ENCODE peak calls at places on chromosomes 1 and 21, in six cellular contexts. E is endothelial cell of umbilical vein, P is neural progenitor cell, W is fibroblast of lung, X is PC-9, M is GM23248. K is an unnamed sample.

GRCh38 chr1:167775178-167775577 is 53.4 kb downstream of the MPZL1 start:
- DNase-seq in E (peak; percentile 78), P (no peak), W (peak; percentile 68), X (no peak), M (peak; percentile 56), K (no peak)

GRCh38 chr1:214678386-214678785 is 75.4 kb downstream of the CENPF start:
- DNase-seq in E (peak; percentile 9), P (no peak), W (peak; percentile 44), X (no peak), M (no peak), K (peak; percentile 88)

GRCh38 chr1:171286032-171286705 is 27.8 kb upstream of the FMO4 start:
- DNase-seq in E (no peak), P (no peak), W (peak; percentile 36), X (no peak), M (peak; percentile 50), K (peak; percentile 55)

GRCh38 chr21:42677339-42678117 is 24.1 kb downstream of the PDE9A start:
- DNase-seq in E (peak; percentile 65), P (no peak), W (peak; percentile 90), X (peak; percentile 19), M (no peak), K (peak; percentile 62)

GRCh38 chr1:67060811-67061218 is 6.9 kb upstream of the SLC35D1 start:
- DNase-seq in E (peak; percentile 14), P (no peak), W (peak; percentile 99), X (peak; percentile 37), M (peak; percentile 97), K (peak; percentile 93)

GRCh38 chr1:116569776-116570357 is 959 bp downstream of the CD58 start:
- DNase-seq in E (no peak), P (peak; percentile 20), W (peak; percentile 37), X (peak; percentile 66), M (peak; percentile 21), K (peak; percentile 66)

GRCh38 chr1:53949023-53949611 is 3.0 kb downstream of the LRRC42 start:
- DNase-seq in E (peak; percentile 33), P (peak; percentile 77), W (peak; percentile 41), X (peak; percentile 22), M (peak; percentile 54), K (peak; percentile 72)

GRCh38 chr1:21707086-21707840 is 38.1 kb upstream of the RAP1GAP start:
- DNase-seq in E (peak; percentile 68), P (no peak), W (peak; percentile 45), X (no peak), M (no peak), K (no peak)

GRCh38 chr21:43800124-43800523 is 10.7 kb downstream of the RRP1 start:
- DNase-seq in E (no peak), P (no peak), W (no peak), X (no peak), M (no peak), K (no peak)

GRCh38 chr1:162882248-162882666 is 21.3 kb upstream of the CCDC190 start:
- DNase-seq in E (no peak), P (no peak), W (no peak), X (no peak), M (peak; percentile 36), K (no peak)

GRCh38 chr1:89112871-89113613 is 12.9 kb downstream of the GBP2 start:
- DNase-seq in E (no peak), P (no peak), W (no peak), X (no peak), M (no peak), K (no peak)

GRCh38 chr1:208188607-208189006 is 55.6 kb downstream of the PLXNA2 start:
- DNase-seq in E (no peak), P (no peak), W (no peak), X (no peak), M (no peak), K (no peak)

GRCh38 chr1:112957133-112957812 is 1.3 kb upstream of the SLC16A1 start:
- DNase-seq in E (peak; percentile 86), P (peak; percentile 12), W (peak; percentile 92), X (no peak), M (peak; percentile 94), K (peak; percentile 88)

GRCh38 chr21:38797470-38797869 is 8.3 kb upstream of the ETS2 start:
- DNase-seq in E (no peak), P (no peak), W (peak; percentile 21), X (peak; percentile 76), M (peak; percentile 37), K (peak; percentile 89)

GRCh38 chr1:89820423-89821321 is at the start of gene LRRC8D:
- DNase-seq in E (peak; percentile 85), P (peak; percentile 95), W (peak; percentile 79), X (peak; percentile 86), M (peak; percentile 88), K (peak; percentile 82)

GRCh38 chr1:44717196-44717595 is 13.8 kb downstream of the RNU5D-1 start:
- DNase-seq in E (no peak), P (no peak), W (no peak), X (no peak), M (peak; percentile 10), K (no peak)

GRCh38 chr1:56506951-56507437 is 72.4 kb downstream of the PLPP3 start:
- DNase-seq in E (peak; percentile 79), P (no peak), W (no peak), X (no peak), M (no peak), K (no peak)

GRCh38 chr1:245837741-245838140 is 669.3 kb downstream of the SMYD3 start:
- DNase-seq in E (peak; percentile 22), P (no peak), W (peak; percentile 77), X (no peak), M (peak; percentile 79), K (peak; percentile 49)

GRCh38 chr21:46634427-46634826 is 1.0 kb upstream of the PRMT2 start:
- DNase-seq in E (no peak), P (no peak), W (no peak), X (peak; percentile 1), M (no peak), K (peak; percentile 84)

GRCh38 chr21:38219049-38219628 is 37.7 kb upstream of the KCNJ15 start:
- DNase-seq in E (peak; percentile 87), P (peak; percentile 71), W (peak; percentile 68), X (peak; percentile 25), M (peak; percentile 82), K (peak; percentile 90)

GRCh38 chr1:19044975-19045831 is 88.7 kb upstream of the IFFO2 start:
- DNase-seq in E (no peak), P (no peak), W (peak; percentile 90), X (no peak), M (peak; percentile 41), K (no peak)

GRCh38 chr1:6446665-6447015 is 19.3 kb downstream of the TNFRSF25 start:
- DNase-seq in E (no peak), P (no peak), W (no peak), X (no peak), M (no peak), K (no peak)

GRCh38 chr1:6448749-6449631 is 17.0 kb downstream of the TNFRSF25 start:
- DNase-seq in E (peak; percentile 20), P (peak; percentile 89), W (peak; percentile 14), X (no peak), M (peak; percentile 51), K (peak; percentile 33)

GRCh38 chr1:6447016-6447817 is 18.8 kb downstream of the TNFRSF25 start:
- DNase-seq in E (no peak), P (peak; percentile 90), W (no peak), X (no peak), M (no peak), K (no peak)

GRCh38 chr1:6450005-6450450 is 15.9 kb downstream of the TNFRSF25 start:
- DNase-seq in E (no peak), P (no peak), W (no peak), X (no peak), M (no peak), K (no peak)

DNA sequence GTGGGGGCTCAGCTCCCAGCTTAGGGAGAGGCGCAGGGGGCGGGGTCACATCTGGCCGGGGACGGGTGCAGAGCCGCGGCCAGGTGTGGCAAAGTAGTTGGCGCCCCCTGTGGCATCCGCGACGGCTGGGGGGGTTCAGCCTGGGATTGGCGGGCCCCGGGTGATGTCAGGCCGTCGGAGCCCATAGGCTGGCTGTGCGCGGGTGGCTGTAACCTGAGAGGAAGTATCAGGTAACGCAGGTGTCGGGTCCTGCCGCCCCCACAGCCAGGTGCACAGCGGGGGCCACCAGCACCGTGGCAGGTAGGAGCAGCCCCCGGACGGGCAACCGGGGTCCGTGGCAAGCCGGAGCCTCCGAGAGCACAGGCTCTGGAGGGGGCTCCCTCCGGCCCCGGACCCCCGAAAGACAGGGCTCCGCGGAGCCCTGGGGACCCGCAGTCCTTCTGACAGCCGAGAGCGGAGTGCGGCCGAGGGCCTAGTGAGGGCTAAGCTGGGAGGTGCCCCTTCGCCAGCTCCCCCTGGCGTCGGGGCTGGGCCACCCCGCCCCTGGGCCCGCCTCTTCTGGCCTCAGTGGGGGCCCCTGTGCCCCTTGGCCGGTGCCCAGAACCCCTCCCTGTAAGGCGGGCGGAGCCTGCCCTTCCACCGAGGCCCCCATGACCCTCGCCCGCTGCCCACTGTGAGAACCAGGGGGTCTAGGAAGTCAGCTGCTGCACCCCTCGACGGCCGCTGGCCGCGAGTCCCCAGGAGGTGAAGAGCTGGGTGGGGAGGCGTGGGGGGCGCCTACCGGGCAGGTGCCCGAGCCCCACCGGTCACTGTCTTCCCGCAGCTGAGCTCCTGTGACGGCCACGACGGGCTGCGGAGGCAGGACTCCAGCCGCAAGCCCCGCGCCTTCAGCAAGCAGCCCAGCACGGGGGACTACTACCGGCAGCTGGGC is 17.9 kb downstream of the TNFRSF25 start:
- DNase-seq in E (no peak), P (peak; percentile 82), W (no peak), X (no peak), M (no peak), K (peak; percentile 49)
- TF ChIP-seq EZH2 in E (peak; percentile 68), P (no peak), W (peak; percentile 81), X (no peak), M (peak; percentile 76), K (peak; percentile 38)

DNA sequence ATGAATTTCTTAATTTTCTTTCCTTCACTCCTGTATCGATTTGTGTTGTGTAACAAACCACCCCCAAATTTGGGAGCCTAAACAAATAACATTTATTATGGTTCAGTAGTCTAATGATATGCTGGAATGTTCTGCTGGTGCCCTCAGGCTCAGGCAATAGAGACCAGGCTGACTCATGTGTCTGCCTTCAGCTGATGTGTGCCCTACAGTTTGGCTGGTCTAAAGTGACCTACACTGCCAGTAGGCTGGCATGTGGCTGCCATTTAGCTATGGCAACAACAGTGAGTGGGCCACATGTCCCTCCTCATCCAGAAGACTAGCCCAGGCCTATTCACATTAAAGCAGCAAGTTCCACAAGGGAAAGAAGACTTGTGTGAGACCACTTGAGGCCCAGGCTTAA is 115.8 kb downstream of the PTPRC start:
- DNase-seq in E (no peak), P (no peak), W (no peak), X (no peak), M (no peak), K (no peak)
- H2AFZ ChIP-seq in E (peak overlapping the region; percentile 39), P (no peak overlapping the region), W (peak overlapping the region; percentile 14), X (no peak overlapping the region), M (no peak overlapping the region), K (no peak overlapping the region)

DNA sequence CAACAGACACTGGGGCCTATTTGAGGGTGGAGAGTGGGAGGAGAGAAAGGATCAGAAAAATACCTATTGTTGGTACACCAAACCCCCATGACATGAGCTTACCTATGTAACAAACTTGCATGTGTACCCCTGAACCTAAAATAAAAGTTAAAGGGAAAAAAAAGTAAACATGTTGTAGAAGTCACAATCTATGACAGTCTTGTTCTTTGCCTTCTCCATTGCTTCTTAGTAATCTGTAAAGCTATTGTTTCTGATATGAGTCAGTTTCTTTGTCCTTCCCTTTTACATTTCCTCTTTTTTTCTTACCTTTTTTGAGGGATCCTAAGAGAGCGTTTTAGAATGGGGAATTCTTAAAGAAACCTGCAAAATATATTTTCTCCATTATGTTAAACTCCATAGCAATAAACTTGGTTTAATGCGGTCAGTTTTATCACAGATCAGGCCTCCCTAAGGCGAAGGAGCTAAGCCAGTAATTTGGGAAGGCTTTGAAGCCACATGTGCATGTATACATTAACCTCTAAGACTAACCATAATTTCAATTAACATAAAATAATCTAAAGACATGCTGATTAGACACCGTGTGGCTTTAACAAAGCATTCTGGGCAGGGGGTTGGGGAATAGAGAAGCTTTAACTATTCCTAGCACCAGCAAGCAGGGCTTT is 77.8 kb upstream of the C1orf105 start:
- DNase-seq in E (peak; percentile 68), P (no peak), W (peak; percentile 33), X (no peak), M (peak; percentile 41), K (peak; percentile 42)
- H3K27ac ChIP-seq in E (peak overlapping the region; percentile 99), P (no peak overlapping the region), W (peak overlapping the region; percentile 78), X (peak overlapping the region; percentile 38), M (peak overlapping the region; percentile 94), K (peak overlapping the region; percentile 70)

GRCh38 chr1:154499446-154499845 is 2.6 kb upstream of the TDRD10 start:
- DNase-seq in E (peak; percentile 44), P (no peak), W (no peak), X (no peak), M (no peak), K (no peak)
- TF ChIP-seq EZH2 in E (no peak), P (no peak), W (no peak), X (no peak), M (no peak), K (no peak)

K was measured in PC-3.